ENCODE peak calls at places on chromosomes 13 and 19, in seven cellular contexts. D is GM12865, Y is right atrium auricular region, V is breast epithelium, A is cardiac fibroblast, E is body of pancreas, Q is left lung. W is an unnamed sample.
A peak's percentile ranks its signal among the peaks of the same experiment; 100 is the strongest.

GRCh38 chr19:41575998-41576397 is at the start of gene CEACAM21:
- DNase-seq in Y (peak; percentile 71), V (no peak), D (peak; percentile 78), E (no peak), Q (peak; percentile 81), A (no peak), W (peak; percentile 47)

GRCh38 chr19:42846597-42846996 is 32.9 kb downstream of the PSG1 start:
- DNase-seq in E (no peak), Y (no peak), V (no peak), A (peak; percentile 36), Q (no peak), D (no peak), W (no peak)

GRCh38 chr13:76967031-76967430 is 18.7 kb downstream of the ACOD1 start:
- DNase-seq in V (no peak), D (no peak), Y (no peak), A (no peak), E (no peak), Q (no peak), W (no peak)

GRCh38 chr19:55620410-55620809 is 4.0 kb downstream of the ZNF784 start:
- DNase-seq in Q (no peak), D (no peak), Y (no peak), A (no peak), E (no peak), V (no peak), W (no peak)

GRCh38 chr13:46211116-46211515 is 612 bp upstream of the LRRC63 start:
- DNase-seq in Y (no peak), V (no peak), D (peak; percentile 4), Q (no peak), E (no peak), A (peak; percentile 13), W (no peak)

GRCh38 chr19:48724796-48725753 is 5.5 kb upstream of the MAMSTR start:
- DNase-seq in Q (no peak), A (peak; percentile 99), Y (peak; percentile 86), E (peak; percentile 54), V (no peak), D (peak; percentile 63), W (no peak)

GRCh38 chr19:40139533-40140287 is 49.0 kb upstream of the ZNF780A start:
- DNase-seq in A (peak; percentile 72), D (peak; percentile 73), Q (no peak), E (no peak), Y (no peak), V (no peak), W (no peak)

GRCh38 chr13:19888799-19889198 is 25.4 kb upstream of the ZMYM5 start:
- DNase-seq in A (peak; percentile 48), Q (no peak), D (no peak), Y (no peak), V (no peak), E (no peak), W (no peak)

GRCh38 chr19:46731007-46731501 is 14.1 kb upstream of the PRKD2 start:
- DNase-seq in E (no peak), Y (no peak), V (no peak), Q (peak; percentile 80), A (peak; percentile 94), D (peak; percentile 47), W (no peak)

GRCh38 chr13:44103721-44104490 is 224.2 kb downstream of the LACC1 start:
- DNase-seq in E (no peak), Y (no peak), V (peak; percentile 45), A (no peak), D (no peak), Q (no peak), W (no peak)

GRCh38 chr13:100394005-100394695 is 194.4 kb downstream of the GGACT start:
- DNase-seq in E (no peak), Y (no peak), A (peak; percentile 92), D (peak; percentile 91), V (no peak), Q (no peak), W (peak; percentile 77)

GRCh38 chr13:111517641-111518010 is 197.2 kb downstream of the TEX29 start:
- DNase-seq in V (no peak), Y (no peak), Q (no peak), D (no peak), E (no peak), A (no peak), W (no peak)

GRCh38 chr13:111518161-111518791 is 197.8 kb downstream of the TEX29 start:
- DNase-seq in V (no peak), Q (no peak), Y (no peak), A (no peak), D (no peak), E (peak; percentile 27), W (no peak)

GRCh38 chr13:111514646-111515617 is 194.5 kb downstream of the TEX29 start:
- DNase-seq in Y (peak; percentile 36), V (no peak), D (no peak), A (no peak), E (no peak), Q (no peak), W (no peak)

GRCh38 chr13:111515648-111516047 is 195.2 kb downstream of the TEX29 start:
- DNase-seq in D (no peak), E (no peak), Q (no peak), V (no peak), A (no peak), Y (peak; percentile 30), W (no peak)

GRCh38 chr13:111516712-111517640 is 196.5 kb downstream of the TEX29 start:
- DNase-seq in E (no peak), A (no peak), D (no peak), Q (no peak), Y (peak; percentile 43), V (no peak), W (no peak)
- TF ChIP-seq CTCF in E (no peak), A (no peak), D (no peak), Q (no peak), Y (no peak), V (no peak), W (no peak)

GRCh38 chr19:36775768-36776167 is 3.2 kb upstream of the ZNF850 start:
- DNase-seq in A (peak; percentile 19), D (no peak), E (peak; percentile 16), Y (no peak), Q (no peak), V (no peak), W (no peak)
- H3K4me3 ChIP-seq in A (peak overlapping the region; percentile 14), D (no peak overlapping the region), E (no peak overlapping the region), Y (peak overlapping the region; percentile 21), Q (no peak overlapping the region), V (peak overlapping the region; percentile 57), W (no peak overlapping the region)

DNA sequence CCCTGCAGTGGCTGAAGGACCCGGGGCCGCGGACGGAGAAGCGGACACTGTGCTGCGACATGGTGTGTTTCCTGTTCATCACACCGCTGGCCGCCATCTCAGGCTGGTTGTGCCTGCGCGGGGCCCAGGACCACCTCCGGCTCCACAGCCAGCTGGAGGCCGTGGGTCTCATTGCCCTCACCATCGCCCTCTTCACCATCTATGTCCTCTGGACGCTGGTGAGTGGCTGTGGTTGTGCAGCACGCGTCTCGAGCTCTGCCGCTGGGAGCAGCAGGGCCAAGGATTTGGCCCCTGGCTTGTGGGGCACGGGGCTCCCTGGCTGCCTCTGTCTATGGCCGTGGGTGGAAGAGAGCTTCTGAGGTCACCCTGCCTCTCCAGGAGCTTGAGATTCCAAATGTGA is 14.1 kb upstream of the HNRNPM start:
- DNase-seq in Q (no peak), A (no peak), V (no peak), D (no peak), Y (no peak), E (no peak), W (no peak)
- TF ChIP-seq CTCF in Q (no peak), A (no peak), V (no peak), D (no peak), Y (no peak), E (no peak), W (no peak)

GRCh38 chr13:111210945-111211469 is 95.9 kb downstream of the ARHGEF7 start:
- DNase-seq in D (no peak), E (no peak), Y (no peak), A (no peak), V (no peak), Q (no peak), W (no peak)

GRCh38 chr13:111210082-111210481 is 95.0 kb downstream of the ARHGEF7 start:
- DNase-seq in V (no peak), D (no peak), E (no peak), Y (no peak), A (no peak), Q (no peak), W (no peak)

GRCh38 chr13:111211789-111212516 is 96.8 kb downstream of the ARHGEF7 start:
- DNase-seq in Y (no peak), V (no peak), Q (no peak), A (peak; percentile 59), E (no peak), D (no peak), W (no peak)

GRCh38 chr13:111209613-111210012 is 94.5 kb downstream of the ARHGEF7 start:
- DNase-seq in Q (no peak), Y (no peak), A (no peak), V (no peak), E (no peak), D (no peak), W (no peak)

DNA sequence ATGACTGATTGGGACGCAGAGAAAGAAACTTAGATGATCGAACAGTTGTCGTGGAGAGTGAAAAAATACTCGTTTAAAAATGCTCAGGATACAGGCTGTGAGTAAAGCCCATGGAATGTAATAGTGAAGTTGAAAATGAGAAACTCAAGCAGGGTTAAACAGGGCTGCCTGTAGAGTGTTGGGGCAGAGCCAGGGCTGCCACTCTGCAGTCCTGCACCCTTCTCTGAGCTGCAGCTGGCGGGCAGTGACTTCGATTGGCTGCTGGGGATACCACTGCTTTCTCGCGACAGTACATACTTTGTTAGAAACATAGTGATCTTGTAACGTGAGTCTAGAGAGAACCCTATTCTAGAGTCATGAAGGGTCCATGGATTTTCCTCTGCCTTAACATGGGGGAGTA is 95.4 kb downstream of the ARHGEF7 start:
- DNase-seq in Q (peak; percentile 75), D (no peak), E (peak; percentile 26), A (peak; percentile 84), V (no peak), Y (no peak), W (no peak)
- H3K4me3 ChIP-seq in Q (no peak overlapping the region), D (no peak overlapping the region), E (no peak overlapping the region), A (peak overlapping the region; percentile 22), V (peak overlapping the region; percentile 10), Y (no peak overlapping the region), W (no peak overlapping the region)

DNA sequence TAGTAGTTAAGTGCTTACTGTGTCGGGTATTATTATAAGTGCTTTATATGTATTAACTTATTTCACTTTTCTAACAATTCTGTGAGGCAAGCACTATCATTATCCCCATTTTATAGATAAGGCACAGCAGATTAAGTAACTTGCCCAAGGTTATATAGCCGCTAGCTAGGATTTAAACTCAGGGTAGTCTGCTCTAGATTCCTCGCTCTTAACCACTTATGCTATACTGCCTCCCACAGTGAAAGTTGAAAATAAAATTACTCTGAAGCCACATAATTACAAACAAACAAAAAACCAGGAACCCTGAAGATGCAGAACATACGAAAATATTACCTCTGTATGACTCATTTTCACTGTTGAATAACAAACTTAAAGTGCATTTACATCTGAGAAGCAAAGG is 3.9 kb downstream of the TEX30 start:
- DNase-seq in Q (no peak), E (no peak), Y (no peak), V (no peak), A (peak; percentile 19), D (no peak), W (no peak)
- TF ChIP-seq CTCF in Q (no peak), E (no peak), Y (no peak), V (no peak), A (no peak), D (no peak), W (no peak)

GRCh38 chr19:4065430-4066175 is 1.1 kb downstream of the ZBTB7A start:
- DNase-seq in D (peak; percentile 99), A (peak; percentile 97), E (peak; percentile 97), Y (peak; percentile 96), V (peak; percentile 97), Q (peak; percentile 97), W (peak; percentile 91)
- H3K4me3 ChIP-seq in D (peak overlapping the region; percentile 95), A (peak overlapping the region; percentile 81), E (peak overlapping the region; percentile 97), Y (peak overlapping the region; percentile 98), V (peak overlapping the region; percentile 83), Q (peak overlapping the region; percentile 75), W (peak overlapping the region; percentile 84)